ENCODE peak calls at places on chromosomes 2 and 18, in six cellular contexts. One of them, this sample, is unnamed.

GRCh38 chr2:238370482-238371372 is 50.4 kb downstream of the TRAF3IP1 start:
- DNase-seq in mucosa of descending colon: no peak
- DNase-seq in activated naive CD4-positive, alpha-beta T cell treated with anti-CD3 and anti-CD28 coated beads, Interleukin-2, amount 50 U/mL, for 72 hours: no peak
- DNase-seq in stimulated activated CD4-positive, alpha-beta T cell treated with anti-CD3 and anti-CD28 coated beads, Interleukin-2, amount 100 ng/mL, for 48 hours: peak; percentile 26
- DNase-seq in mucosa of gallbladder: peak; percentile 55
- DNase-seq in GM13977: peak; percentile 62
- DNase-seq in this sample: no peak

GRCh38 chr18:67496469-67496868 is 20.1 kb downstream of the DSEL start:
- DNase-seq in mucosa of descending colon: no peak
- DNase-seq in activated naive CD4-positive, alpha-beta T cell treated with anti-CD3 and anti-CD28 coated beads, Interleukin-2, amount 50 U/mL, for 72 hours: no peak
- DNase-seq in stimulated activated CD4-positive, alpha-beta T cell treated with anti-CD3 and anti-CD28 coated beads, Interleukin-2, amount 100 ng/mL, for 48 hours: no peak
- DNase-seq in mucosa of gallbladder: no peak
- DNase-seq in GM13977: no peak
- DNase-seq in this sample: peak; percentile 68

GRCh38 chr2:3044587-3045317 is 332.9 kb downstream of the EIPR1 start:
- DNase-seq in mucosa of descending colon: no peak
- DNase-seq in activated naive CD4-positive, alpha-beta T cell treated with anti-CD3 and anti-CD28 coated beads, Interleukin-2, amount 50 U/mL, for 72 hours: no peak
- DNase-seq in stimulated activated CD4-positive, alpha-beta T cell treated with anti-CD3 and anti-CD28 coated beads, Interleukin-2, amount 100 ng/mL, for 48 hours: no peak
- DNase-seq in mucosa of gallbladder: no peak
- DNase-seq in GM13977: no peak
- DNase-seq in this sample: no peak

GRCh38 chr2:240949791-240950705 is 43.9 kb downstream of the CROCC2 start:
- DNase-seq in mucosa of descending colon: peak; percentile 17
- DNase-seq in activated naive CD4-positive, alpha-beta T cell treated with anti-CD3 and anti-CD28 coated beads, Interleukin-2, amount 50 U/mL, for 72 hours: peak; percentile 39
- DNase-seq in stimulated activated CD4-positive, alpha-beta T cell treated with anti-CD3 and anti-CD28 coated beads, Interleukin-2, amount 100 ng/mL, for 48 hours: no peak
- DNase-seq in mucosa of gallbladder: no peak
- DNase-seq in GM13977: no peak
- DNase-seq in this sample: no peak

GRCh38 chr18:10690376-10690775 is 164.5 kb downstream of the NAPG start:
- DNase-seq in mucosa of descending colon: no peak
- DNase-seq in activated naive CD4-positive, alpha-beta T cell treated with anti-CD3 and anti-CD28 coated beads, Interleukin-2, amount 50 U/mL, for 72 hours: no peak
- DNase-seq in stimulated activated CD4-positive, alpha-beta T cell treated with anti-CD3 and anti-CD28 coated beads, Interleukin-2, amount 100 ng/mL, for 48 hours: no peak
- DNase-seq in mucosa of gallbladder: no peak
- DNase-seq in GM13977: no peak
- DNase-seq in this sample: no peak

GRCh38 chr2:12493031-12493513 is 223.7 kb upstream of the TRIB2 start:
- DNase-seq in mucosa of descending colon: no peak
- DNase-seq in activated naive CD4-positive, alpha-beta T cell treated with anti-CD3 and anti-CD28 coated beads, Interleukin-2, amount 50 U/mL, for 72 hours: no peak
- DNase-seq in stimulated activated CD4-positive, alpha-beta T cell treated with anti-CD3 and anti-CD28 coated beads, Interleukin-2, amount 100 ng/mL, for 48 hours: peak; percentile 23
- DNase-seq in mucosa of gallbladder: no peak
- DNase-seq in GM13977: no peak
- DNase-seq in this sample: no peak

GRCh38 chr2:148238561-148238960 is 217.7 kb downstream of the MBD5 start:
- DNase-seq in mucosa of descending colon: no peak
- DNase-seq in activated naive CD4-positive, alpha-beta T cell treated with anti-CD3 and anti-CD28 coated beads, Interleukin-2, amount 50 U/mL, for 72 hours: no peak
- DNase-seq in stimulated activated CD4-positive, alpha-beta T cell treated with anti-CD3 and anti-CD28 coated beads, Interleukin-2, amount 100 ng/mL, for 48 hours: no peak
- DNase-seq in mucosa of gallbladder: peak; percentile 20
- DNase-seq in GM13977: no peak
- DNase-seq in this sample: no peak

GRCh38 chr2:43636616-43637015 is 444 bp upstream of the PLEKHH2 start:
- DNase-seq in mucosa of descending colon: no peak
- DNase-seq in activated naive CD4-positive, alpha-beta T cell treated with anti-CD3 and anti-CD28 coated beads, Interleukin-2, amount 50 U/mL, for 72 hours: no peak
- DNase-seq in stimulated activated CD4-positive, alpha-beta T cell treated with anti-CD3 and anti-CD28 coated beads, Interleukin-2, amount 100 ng/mL, for 48 hours: no peak
- DNase-seq in mucosa of gallbladder: no peak
- DNase-seq in GM13977: no peak
- DNase-seq in this sample: no peak

GRCh38 chr2:156333951-156334495 is 1.5 kb upstream of the NR4A2 start:
- DNase-seq in mucosa of descending colon: peak; percentile 84
- DNase-seq in activated naive CD4-positive, alpha-beta T cell treated with anti-CD3 and anti-CD28 coated beads, Interleukin-2, amount 50 U/mL, for 72 hours: peak; percentile 89
- DNase-seq in stimulated activated CD4-positive, alpha-beta T cell treated with anti-CD3 and anti-CD28 coated beads, Interleukin-2, amount 100 ng/mL, for 48 hours: peak; percentile 52
- DNase-seq in mucosa of gallbladder: peak; percentile 60
- DNase-seq in GM13977: no peak
- DNase-seq in this sample: no peak

GRCh38 chr18:43760010-43760409 is 482.7 kb upstream of the SYT4 start:
- DNase-seq in mucosa of descending colon: no peak
- DNase-seq in activated naive CD4-positive, alpha-beta T cell treated with anti-CD3 and anti-CD28 coated beads, Interleukin-2, amount 50 U/mL, for 72 hours: no peak
- DNase-seq in stimulated activated CD4-positive, alpha-beta T cell treated with anti-CD3 and anti-CD28 coated beads, Interleukin-2, amount 100 ng/mL, for 48 hours: no peak
- DNase-seq in mucosa of gallbladder: no peak
- DNase-seq in GM13977: no peak
- DNase-seq in this sample: no peak